ENCODE peak calls at places on chromosome 6, in nine cellular contexts. L is choroid plexus epithelial cell; K is tibial artery; F is activated naive CD4-positive, alpha-beta T cell treated with anti-CD3 and anti-CD28 coated beads, Interleukin-2, amount 50 U/mL, for 16 hours; O is ACHN; E is activated effector memory CD4-positive, alpha-beta T cell treated with anti-CD3 and anti-CD28 coated beads, Interleukin-2, amount 50 U/mL, for 16 hours; D is CD4-positive, alpha-beta T cell; G is NCI-H1417; H is mucosa of gallbladder. T is an unnamed sample.

GRCh38 chr6:7196685-7197283 is 89.0 kb downstream of the RREB1 start:
- DNase-seq in L (no peak), K (no peak), F (no peak), O (no peak), E (no peak), D (no peak), G (no peak), H (no peak), T (no peak)

GRCh38 chr6:157982580-157983438 is 1.1 kb downstream of the SYNJ2 start:
- DNase-seq in L (peak), K (peak), F (no peak), O (no peak), E (peak), D (no peak), G (no peak), H (no peak), T (no peak)

GRCh38 chr6:136640132-136640915 is 90.1 kb upstream of the MAP7 start:
- DNase-seq in L (peak), K (peak), F (no peak), O (no peak), E (no peak), D (no peak), G (no peak), H (no peak), T (no peak)

GRCh38 chr6:43303751-43304331 is 4.8 kb downstream of the CRIP3 start:
- DNase-seq in L (no peak), K (no peak), F (no peak), O (no peak), E (peak), D (no peak), G (no peak), H (no peak), T (no peak)

GRCh38 chr6:149963212-149963461 is 606 bp upstream of the ULBP1 start:
- DNase-seq in L (peak), K (no peak), F (peak), O (peak), E (peak), D (no peak), G (peak), H (no peak), T (peak)

GRCh38 chr6:139925894-139926641 is 551.6 kb upstream of the CITED2 start:
- DNase-seq in L (peak), K (peak), F (no peak), O (no peak), E (no peak), D (no peak), G (peak), H (peak), T (no peak)

GRCh38 chr6:170450946-170451761 is 102.0 kb downstream of the PSMB1 start:
- DNase-seq in L (no peak), K (no peak), F (no peak), O (no peak), E (peak), D (no peak), G (no peak), H (no peak), T (no peak)

GRCh38 chr6:143536461-143536865 is 24.9 kb upstream of the FUCA2 start:
- DNase-seq in L (peak), K (peak), F (peak), O (peak), E (peak), D (peak), G (peak), H (peak), T (no peak)

GRCh38 chr6:169671563-169671962 is 30.3 kb downstream of the WDR27 start:
- DNase-seq in L (no peak), K (no peak), F (no peak), O (no peak), E (no peak), D (no peak), G (no peak), H (no peak), T (no peak)

GRCh38 chr6:2029130-2029794 is 216.1 kb downstream of the GMDS start:
- DNase-seq in L (no peak), K (no peak), F (no peak), O (no peak), E (no peak), D (no peak), G (no peak), H (no peak), T (peak)

GRCh38 chr6:67450641-67451040 is 1184.4 kb upstream of the ADGRB3 start:
- DNase-seq in L (no peak), K (no peak), F (no peak), O (no peak), E (no peak), D (no peak), G (no peak), H (no peak), T (no peak)

GRCh38 chr6:75292522-75292921 is 7.9 kb upstream of the TMEM30A start:
- DNase-seq in L (no peak), K (no peak), F (no peak), O (no peak), E (no peak), D (no peak), G (no peak), H (no peak), T (no peak)

GRCh38 chr6:169663468-169663867 is 38.4 kb downstream of the WDR27 start:
- DNase-seq in L (no peak), K (no peak), F (no peak), O (no peak), E (no peak), D (no peak), G (no peak), H (no peak), T (no peak)

GRCh38 chr6:3867616-3868502 is 18.7 kb downstream of the FAM50B start:
- DNase-seq in L (no peak), K (no peak), F (no peak), O (no peak), E (no peak), D (no peak), G (no peak), H (no peak), T (no peak)

GRCh38 chr6:71419217-71419953 is 130.8 kb downstream of the OGFRL1 start:
- DNase-seq in L (no peak), K (no peak), F (no peak), O (no peak), E (no peak), D (no peak), G (no peak), H (no peak), T (no peak)

GRCh38 chr6:168988801-168989200 is 264.8 kb downstream of the THBS2 start:
- DNase-seq in L (peak), K (peak), F (no peak), O (no peak), E (no peak), D (no peak), G (no peak), H (no peak), T (no peak)

GRCh38 chr6:147711511-147711910 is 203.0 kb downstream of the SAMD5 start:
- DNase-seq in L (no peak), K (no peak), F (no peak), O (no peak), E (no peak), D (no peak), G (no peak), H (no peak), T (no peak)

GRCh38 chr6:28531479-28532128 is 5.9 kb downstream of the GPX5 start:
- DNase-seq in L (peak), K (no peak), F (no peak), O (peak), E (no peak), D (no peak), G (no peak), H (no peak), T (no peak)

GRCh38 chr6:37679539-37680476 is 17.9 kb downstream of the MDGA1 start:
- DNase-seq in L (no peak), K (no peak), F (no peak), O (peak), E (no peak), D (no peak), G (peak), H (no peak), T (no peak)

GRCh38 chr6:134310206-134310605 is 7.7 kb downstream of the SGK1 start:
- DNase-seq in L (peak), K (no peak), F (no peak), O (no peak), E (no peak), D (no peak), G (no peak), H (no peak), T (no peak)

GRCh38 chr6:17656092-17656491 is 50.6 kb downstream of the NUP153 start:
- DNase-seq in L (peak), K (no peak), F (no peak), O (no peak), E (no peak), D (no peak), G (no peak), H (no peak), T (no peak)

GRCh38 chr6:42562788-42563187 is 1.0 kb upstream of the UBR2 start:
- DNase-seq in L (no peak), K (no peak), F (no peak), O (no peak), E (no peak), D (no peak), G (no peak), H (no peak), T (no peak)

GRCh38 chr6:31556312-31556711 is 8.9 kb downstream of the NFKBIL1 start:
- DNase-seq in L (no peak), K (no peak), F (no peak), O (no peak), E (peak), D (no peak), G (no peak), H (no peak), T (no peak)

GRCh38 chr6:2378046-2378657 is 132.7 kb upstream of the GMDS start:
- DNase-seq in L (no peak), K (no peak), F (no peak), O (no peak), E (no peak), D (no peak), G (no peak), H (no peak), T (no peak)

GRCh38 chr6:106257195-106257594 is 68.4 kb downstream of the ATG5 start:
- DNase-seq in L (peak), K (no peak), F (no peak), O (peak), E (no peak), D (no peak), G (no peak), H (no peak), T (peak)

GRCh38 chr6:10576226-10576625 is 55.1 kb downstream of the GCNT2 start:
- DNase-seq in L (no peak), K (no peak), F (no peak), O (no peak), E (no peak), D (no peak), G (no peak), H (no peak), T (no peak)

GRCh38 chr6:25635886-25636317 is 16.1 kb upstream of the SCGN start:
- DNase-seq in L (no peak), K (no peak), F (no peak), O (no peak), E (no peak), D (no peak), G (no peak), H (no peak), T (no peak)

GRCh38 chr6:6600865-6601264 is 12.3 kb downstream of the LY86 start:
- DNase-seq in L (no peak), K (no peak), F (no peak), O (no peak), E (no peak), D (no peak), G (peak), H (no peak), T (no peak)

GRCh38 chr6:32114853-32115252 is 5.7 kb upstream of the TNXB start:
- DNase-seq in L (peak), K (no peak), F (no peak), O (no peak), E (no peak), D (no peak), G (no peak), H (no peak), T (peak)

GRCh38 chr6:14984454-14984853 is 261.4 kb upstream of the JARID2 start:
- DNase-seq in L (peak), K (no peak), F (no peak), O (no peak), E (no peak), D (no peak), G (peak), H (peak), T (no peak)

GRCh38 chr6:154614641-154615040 is 104.2 kb upstream of the CNKSR3 start:
- DNase-seq in L (no peak), K (no peak), F (no peak), O (no peak), E (no peak), D (no peak), G (no peak), H (no peak), T (no peak)

T was measured in RWPE1.